ENCODE peak calls at places on chromosomes 5 and 9, in seven cellular contexts. C, Q, V, O, W, E and P are unnamed samples.

GRCh38 chr5:158531899-158532298 is 567.8 kb downstream of the EBF1 start:
- DNase-seq in C (no peak), Q (no peak), V (no peak), O (no peak), W (no peak), E (no peak), P (no peak)

GRCh38 chr5:36874465-36874864 is 2.1 kb upstream of the NIPBL start:
- DNase-seq in C (no peak), Q (no peak), V (no peak), O (no peak), W (peak), E (no peak), P (no peak)

GRCh38 chr5:68258531-68258930 is 43.0 kb downstream of the PIK3R1 start:
- DNase-seq in C (peak), Q (no peak), V (no peak), O (no peak), W (no peak), E (no peak), P (no peak)

GRCh38 chr5:19048750-19049149 is 939.2 kb downstream of the CDH18 start:
- DNase-seq in C (no peak), Q (no peak), V (no peak), O (no peak), W (no peak), E (no peak), P (no peak)

GRCh38 chr5:41510176-41510831 is at the start of gene PLCXD3:
- DNase-seq in C (peak), Q (no peak), V (peak), O (no peak), W (peak), E (no peak), P (peak)

GRCh38 chr5:42785756-42786155 is 25.9 kb downstream of the SELENOP start:
- DNase-seq in C (no peak), Q (no peak), V (no peak), O (no peak), W (no peak), E (no peak), P (no peak)

GRCh38 chr9:6757988-6758417 is 230 bp downstream of the KDM4C start:
- DNase-seq in C (peak), Q (no peak), V (no peak), O (peak), W (no peak), E (no peak), P (peak)

GRCh38 chr5:9358961-9359686 is 186.8 kb downstream of the SEMA5A start:
- DNase-seq in C (no peak), Q (no peak), V (peak), O (no peak), W (no peak), E (no peak), P (no peak)

GRCh38 chr9:116859763-116860162 is 172.7 kb downstream of the TRIM32 start:
- DNase-seq in C (no peak), Q (no peak), V (no peak), O (no peak), W (no peak), E (no peak), P (no peak)

GRCh38 chr5:113678924-113679575 is 165.6 kb downstream of the YTHDC2 start:
- DNase-seq in C (peak), Q (no peak), V (peak), O (no peak), W (peak), E (no peak), P (no peak)

GRCh38 chr5:94057655-94058054 is 316.3 kb upstream of the POU5F2 start:
- DNase-seq in C (no peak), Q (no peak), V (no peak), O (no peak), W (no peak), E (no peak), P (no peak)

GRCh38 chr5:15834596-15835245 is 334.7 kb downstream of the FBXL7 start:
- DNase-seq in C (no peak), Q (no peak), V (peak), O (no peak), W (no peak), E (no peak), P (no peak)

GRCh38 chr5:110663525-110663924 is 62.9 kb downstream of the TMEM232 start:
- DNase-seq in C (no peak), Q (no peak), V (no peak), O (no peak), W (no peak), E (no peak), P (no peak)

GRCh38 chr5:90939208-90939607 is 380.6 kb downstream of the ADGRV1 start:
- DNase-seq in C (no peak), Q (no peak), V (no peak), O (no peak), W (no peak), E (no peak), P (no peak)

GRCh38 chr5:10602031-10602806 is 38.3 kb downstream of the ANKRD33B start:
- DNase-seq in C (peak), Q (no peak), V (no peak), O (no peak), W (no peak), E (no peak), P (no peak)